ENCODE peak calls at places on chromosomes 7 and 10, in five cellular contexts. C is neuronal stem cell, D is upper lobe of left lung, I is HCT116, Z is Peyer's patch. G is an unnamed sample. For H3K4me1, the result is how much of the 10 kb centered on the place peaks cover.

GRCh38 chr7:19203686-19204085 is 58.5 kb upstream of the FERD3L start:
- DNase-seq in C (no peak), D (no peak), I (no peak), Z (no peak), G (no peak)

GRCh38 chr7:17142831-17143541 is 155.5 kb upstream of the AHR start:
- DNase-seq in C (no peak), D (no peak), I (no peak), Z (no peak), G (no peak)

GRCh38 chr7:25752967-25753791 is 398.8 kb upstream of the NFE2L3 start:
- DNase-seq in C (peak), D (no peak), I (no peak), Z (no peak), G (peak)

GRCh38 chr7:157923903-157924630 is 587.3 kb downstream of the DNAJB6 start:
- DNase-seq in C (no peak), D (no peak), I (no peak), Z (no peak), G (no peak)

GRCh38 chr7:70641882-70642281 is 490.1 kb upstream of the GALNT17 start:
- DNase-seq in C (no peak), D (no peak), I (no peak), Z (no peak), G (no peak)

GRCh38 chr7:24825315-24825917 is 68.2 kb upstream of the GSDME start:
- DNase-seq in C (no peak), D (no peak), I (no peak), Z (no peak), G (no peak)

GRCh38 chr10:79400567-79401004 is 44.8 kb downstream of the ZCCHC24 start:
- DNase-seq in C (no peak), D (peak), I (peak), Z (peak), G (no peak)

GRCh38 chr10:30775779-30776591 is 146.4 kb upstream of the LYZL2 start:
- DNase-seq in C (no peak), D (no peak), I (no peak), Z (no peak), G (no peak)

GRCh38 chr10:58675321-58675720 is 162.6 kb downstream of the BICC1 start:
- DNase-seq in C (no peak), D (no peak), I (no peak), Z (no peak), G (no peak)

GRCh38 chr10:77666821-77667220 is 29.2 kb upstream of the KCNMA1 start:
- DNase-seq in C (no peak), D (no peak), I (no peak), Z (no peak), G (no peak)

GRCh38 chr7:83475403-83475802 is 173.5 kb downstream of the SEMA3E start:
- DNase-seq in C (no peak), D (no peak), I (peak), Z (no peak), G (no peak)

GRCh38 chr7:31071316-31071715 is 19.2 kb downstream of the ADCYAP1R1 start:
- DNase-seq in C (no peak), D (no peak), I (no peak), Z (no peak), G (no peak)

GRCh38 chr10:68106656-68107055 is 2.6 kb upstream of the MYPN start:
- DNase-seq in C (no peak), D (no peak), I (no peak), Z (no peak), G (no peak)

GRCh38 chr7:28520074-28521015 is 108.0 kb downstream of the CREB5 start:
- DNase-seq in C (no peak), D (no peak), I (no peak), Z (no peak), G (no peak)

GRCh38 chr10:97676770-97677581 is 10.1 kb downstream of the AVPI1 start:
- DNase-seq in C (peak), D (peak), I (no peak), Z (peak), G (no peak)

GRCh38 chr7:84953294-84953693 is 233.6 kb downstream of the SEMA3D start:
- DNase-seq in C (no peak), D (no peak), I (no peak), Z (no peak), G (no peak)

GRCh38 chr10:93458821-93459257 is 23.3 kb downstream of the MYOF start:
- DNase-seq in C (no peak), D (peak), I (peak), Z (no peak), G (peak)

GRCh38 chr10:100858258-100858657 is 54.5 kb upstream of the SLF2 start:
- DNase-seq in C (no peak), D (no peak), I (no peak), Z (no peak), G (no peak)

GRCh38 chr7:74320645-74321178 is 31.5 kb downstream of the CLIP2 start:
- DNase-seq in C (no peak), D (no peak), I (no peak), Z (no peak), G (no peak)

GRCh38 chr10:78211476-78212110 is 177.9 kb downstream of the RPS24 start:
- DNase-seq in C (peak), D (no peak), I (peak), Z (no peak), G (no peak)

GRCh38 chr10:48517482-48517881 is 87.4 kb downstream of the ARHGAP22 start:
- DNase-seq in C (no peak), D (no peak), I (no peak), Z (no peak), G (no peak)

GRCh38 chr7:102934670-102935069 is 21.9 kb downstream of the LRRC17 start:
- DNase-seq in C (no peak), D (no peak), I (no peak), Z (no peak), G (no peak)

GRCh38 chr7:132782777-132783633 is 206.7 kb upstream of the PLXNA4 start:
- DNase-seq in C (no peak), D (no peak), I (no peak), Z (no peak), G (no peak)

GRCh38 chr7:19754521-19755116 is 18.8 kb downstream of the TMEM196 start:
- DNase-seq in C (peak), D (no peak), I (peak), Z (no peak), G (no peak)

GRCh38 chr7:46633200-46633599 is 712.1 kb upstream of the IGFBP3 start:
- DNase-seq in C (no peak), D (no peak), I (no peak), Z (no peak), G (no peak)

GRCh38 chr7:13946181-13946580 is 43.3 kb downstream of the ETV1 start:
- DNase-seq in C (no peak), D (no peak), I (no peak), Z (no peak), G (no peak)

GRCh38 chr7:83934118-83934734 is 260.4 kb downstream of the SEMA3A start:
- DNase-seq in C (no peak), D (no peak), I (no peak), Z (no peak), G (no peak)

GRCh38 chr7:125427676-125428075 is 498.1 kb upstream of the POT1 start:
- DNase-seq in C (no peak), D (no peak), I (no peak), Z (no peak), G (no peak)

GRCh38 chr7:54743580-54743979 is 15.4 kb downstream of the SEC61G start:
- DNase-seq in C (no peak), D (no peak), I (no peak), Z (no peak), G (no peak)

GRCh38 chr10:21329995-21330627 is 195.4 kb downstream of the SKIDA1 start:
- DNase-seq in C (no peak), D (peak), I (peak), Z (no peak), G (no peak)

GRCh38 chr10:116298586-116298985 is 25.6 kb upstream of the GFRA1 start:
- DNase-seq in C (no peak), D (no peak), I (no peak), Z (no peak), G (no peak)

GRCh38 chr7:36735172-36735571 is 10.9 kb upstream of the AOAH start:
- DNase-seq in C (no peak), D (no peak), I (no peak), Z (no peak), G (no peak)

GRCh38 chr7:33423646-33424020 is 294.3 kb downstream of the BBS9 start:
- DNase-seq in C (no peak), D (no peak), I (peak), Z (no peak), G (no peak)

GRCh38 chr10:110410329-110411046 is 87.2 kb upstream of the DUSP5 start:
- DNase-seq in C (no peak), D (peak), I (peak), Z (no peak), G (peak)

GRCh38 chr7:108459922-108460551 is 3.8 kb upstream of the NRCAM start:
- DNase-seq in C (no peak), D (no peak), I (peak), Z (no peak), G (no peak)

GRCh38 chr10:8037199-8037801 is 17.2 kb upstream of the GATA3 start:
- DNase-seq in C (peak), D (no peak), I (no peak), Z (no peak), G (no peak)

GRCh38 chr10:103609231-103610082 is 116.0 kb downstream of the NEURL1 start:
- DNase-seq in C (no peak), D (no peak), I (no peak), Z (no peak), G (no peak)

GRCh38 chr10:86366033-86366901 is at the start of gene GRID1:
- DNase-seq in C (no peak), D (peak), I (no peak), Z (no peak), G (no peak)
- H3K4me1 ChIP-seq in C (under half), D (under half), I (under half), Z (under half), G (under half)

DNA sequence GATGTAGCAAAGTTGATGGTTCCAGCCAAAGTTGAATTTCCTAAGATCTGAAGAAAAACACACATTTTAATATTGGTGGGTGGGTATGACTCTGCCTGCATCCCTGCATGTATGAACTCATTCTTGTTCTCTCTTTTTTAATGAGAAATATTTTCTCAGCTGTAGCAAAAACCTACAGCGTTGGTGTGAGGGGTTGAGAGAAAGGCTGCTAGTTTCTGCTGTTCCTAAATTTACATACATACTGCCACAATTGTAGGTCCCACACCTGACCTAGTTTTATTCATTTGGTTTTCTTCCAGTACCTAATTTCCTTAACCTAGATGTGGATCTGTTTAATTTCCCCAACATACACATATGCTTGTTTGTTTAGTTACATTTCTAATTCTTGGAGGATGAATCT is 4.6 kb downstream of the AGFG2 start:
- DNase-seq in C (no peak), D (no peak), I (no peak), Z (no peak), G (no peak)
- H3K4me1 ChIP-seq in C (under half), D (half or more), I (half or more), Z (under half), G (under half)

GRCh38 chr10:72315611-72316385 is 38.9 kb downstream of the DNAJB12 start:
- DNase-seq in C (no peak), D (peak), I (no peak), Z (no peak), G (peak)
- H3K4me1 ChIP-seq in C (under half), D (half or more), I (half or more), Z (under half), G (under half)

GRCh38 chr7:128407751-128408708 is 1.8 kb downstream of the IMPDH1 start:
- DNase-seq in C (no peak), D (peak), I (no peak), Z (no peak), G (no peak)
- H3K4me1 ChIP-seq in C (under half), D (half or more), I (half or more), Z (under half), G (under half)

DNA sequence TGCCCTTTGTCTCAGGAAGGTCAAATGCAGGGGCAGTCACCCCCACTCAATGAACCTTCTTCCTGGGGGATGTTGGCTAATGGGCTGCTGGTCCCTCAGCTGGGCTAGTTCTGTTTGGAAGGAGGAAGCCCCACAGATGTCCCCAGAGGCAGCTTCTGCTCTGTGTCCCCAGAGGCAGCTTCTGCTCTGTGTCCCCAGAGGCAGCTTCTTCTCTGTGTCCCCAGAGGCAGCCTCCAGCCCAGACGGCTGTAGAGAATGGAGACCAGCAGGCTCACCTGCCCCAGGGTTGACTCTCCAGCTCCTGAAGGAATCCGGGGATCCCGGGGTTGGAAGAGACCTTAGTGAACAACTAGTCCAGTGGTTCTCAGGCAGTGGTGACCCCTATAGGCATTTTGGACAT is 62.5 kb upstream of the LEP start:
- DNase-seq in C (no peak), D (no peak), I (no peak), Z (peak), G (no peak)
- H3K4me1 ChIP-seq in C (under half), D (under half), I (under half), Z (under half), G (under half)

DNA sequence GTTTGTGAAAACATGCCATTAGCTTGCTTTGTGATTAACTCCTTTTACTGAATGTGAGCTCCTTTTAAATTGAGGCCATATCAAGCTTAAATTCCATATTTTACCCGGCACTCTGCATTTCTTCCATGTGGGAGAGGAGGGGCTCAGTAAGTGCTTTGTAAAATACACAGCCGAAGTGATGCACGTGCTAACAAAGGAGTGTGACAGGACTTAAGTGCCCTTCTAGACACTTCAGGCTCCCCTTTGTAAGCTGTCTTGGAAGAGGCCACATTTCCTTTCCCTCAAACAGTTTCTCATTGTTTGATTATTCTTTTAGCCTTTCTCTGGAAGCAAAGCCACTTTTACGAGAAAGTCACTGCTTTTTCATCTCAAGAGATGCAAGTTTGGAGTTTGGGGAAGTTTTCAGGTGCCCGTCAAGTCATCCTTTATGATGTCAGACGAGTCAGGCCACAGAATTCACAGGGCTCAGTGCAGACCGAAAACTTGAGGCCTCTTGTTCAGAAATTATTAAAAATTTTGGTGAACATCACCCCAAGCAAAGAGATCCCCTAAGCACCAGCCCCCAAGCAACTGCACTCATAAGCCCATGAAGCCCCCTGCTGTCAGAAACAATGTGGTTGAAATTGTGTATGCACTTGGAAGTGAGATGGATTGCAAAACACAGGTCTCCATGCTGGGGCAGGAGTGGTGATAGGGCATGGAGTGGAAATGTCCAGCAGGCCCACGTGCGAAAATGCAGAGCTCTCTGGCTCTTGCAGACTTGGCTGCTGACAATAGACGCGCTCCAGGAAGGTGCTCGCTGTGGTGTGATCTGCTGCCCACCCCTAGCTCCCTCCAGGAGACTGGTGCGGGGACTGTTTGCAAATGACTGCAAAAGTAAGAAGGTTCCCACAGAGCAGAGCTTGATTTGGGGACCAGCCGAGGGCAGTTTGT is 11.5 kb downstream of the IKZF1 start:
- DNase-seq in C (no peak), D (no peak), I (no peak), Z (no peak), G (no peak)
- H3K4me1 ChIP-seq in C (under half), D (under half), I (under half), Z (under half), G (under half)

G was measured in breast epithelium.